ENCODE peak calls at places on chromosomes 11 and 22, in eight cellular contexts. B is substantia nigra; G is GM06990; D is CD4-positive, alpha-beta T cell; L is activated naive CD8-positive, alpha-beta T cell treated with anti-CD3 and anti-CD28 coated beads, Interleukin-2, amount 10 ng/mL, durations not matched to agents 7 days and 5 days; I is activated T-helper 1 cell treated with anti-CD3 and anti-CD28 coated beads, Interleukin-12 subunit alpha, Interleukin-12 subunit beta, Interleukin-2, Interleukin-4 antibody, amounts not matched to agents 30 ng/mL and 10 ng/mL and 1 ng/mL, durations not matched to agents 14 hours and 24 hours and 36 hours; M is hippocampal formation; U is mesenteric fat pad. P is an unnamed sample.

GRCh38 chr22:33969052-33969451 is 48.8 kb upstream of the LARGE1 start:
- DNase-seq in D (no peak), M (no peak), U (no peak), G (no peak), L (no peak), B (no peak), I (no peak), P (no peak)

GRCh38 chr11:47539681-47540039 is 13.3 kb downstream of the CELF1 start:
- DNase-seq in M (no peak), U (no peak), G (no peak), B (no peak), L (no peak), D (no peak), I (no peak), P (no peak)

GRCh38 chr11:57116654-57117053 is 65.1 kb upstream of the LRRC55 start:
- DNase-seq in B (no peak), M (no peak), I (no peak), D (no peak), U (no peak), L (peak), G (no peak), P (no peak)

GRCh38 chr11:77371646-77372045 is 70.2 kb upstream of the GDPD4 start:
- DNase-seq in L (no peak), D (no peak), B (no peak), M (no peak), I (no peak), U (no peak), G (no peak), P (no peak)

GRCh38 chr22:46143491-46144147 is 6.7 kb upstream of the PPARA start:
- DNase-seq in U (no peak), L (no peak), I (no peak), D (no peak), G (no peak), M (no peak), B (no peak), P (no peak)

GRCh38 chr11:69403556-69404215 is 77.8 kb upstream of the LINC01488 start:
- DNase-seq in I (no peak), M (no peak), U (no peak), L (no peak), B (no peak), D (no peak), G (no peak), P (no peak)

GRCh38 chr22:40434101-40434500 is 63.7 kb downstream of the SGSM3 start:
- DNase-seq in L (no peak), I (no peak), M (no peak), B (no peak), U (no peak), D (no peak), G (no peak), P (no peak)

GRCh38 chr11:14422814-14423182 is 63.8 kb upstream of the RRAS2 start:
- DNase-seq in M (no peak), D (no peak), G (no peak), B (no peak), I (no peak), L (no peak), U (no peak), P (no peak)

GRCh38 chr22:47586038-47586437 is 823.6 kb downstream of the TBC1D22A start:
- DNase-seq in G (no peak), D (no peak), B (no peak), U (no peak), I (no peak), M (no peak), L (no peak), P (no peak)

GRCh38 chr11:57321996-57322880 is 2.5 kb downstream of the TNKS1BP1 start:
- DNase-seq in I (no peak), D (no peak), G (no peak), L (no peak), U (no peak), M (peak), B (peak), P (peak)

GRCh38 chr22:30305906-30306628 is 16.8 kb upstream of the CASTOR1 start:
- DNase-seq in L (no peak), B (no peak), I (no peak), D (no peak), U (no peak), M (no peak), G (no peak), P (no peak)

GRCh38 chr11:67266424-67267187 is at the start of gene GRK2:
- DNase-seq in G (no peak), D (no peak), B (no peak), L (peak), U (no peak), I (no peak), M (no peak), P (peak)

GRCh38 chr11:81579339-81579738 is 1154.3 kb downstream of the FAM181B start:
- DNase-seq in B (no peak), D (no peak), I (no peak), U (no peak), M (no peak), G (no peak), L (no peak), P (no peak)

GRCh38 chr11:114440121-114440860 is 1.0 kb downstream of the REXO2 start:
- DNase-seq in M (peak), G (no peak), U (no peak), L (no peak), I (no peak), D (no peak), B (no peak), P (no peak)

GRCh38 chr22:29311468-29312217 is 3.9 kb downstream of the RASL10A start:
- DNase-seq in I (no peak), D (no peak), G (no peak), M (no peak), B (no peak), L (peak), U (peak), P (peak)

GRCh38 chr11:83007909-83008580 is 63.7 kb downstream of the RAB30 start:
- DNase-seq in B (peak), D (no peak), G (no peak), M (peak), L (no peak), U (no peak), I (no peak), P (no peak)

GRCh38 chr11:112504056-112504455 is 243.4 kb upstream of the PLET1 start:
- DNase-seq in M (no peak), D (no peak), B (no peak), I (no peak), L (no peak), G (no peak), U (no peak), P (no peak)

GRCh38 chr11:12701815-12702214 is 27.6 kb downstream of the TEAD1 start:
- DNase-seq in U (no peak), L (no peak), G (no peak), B (no peak), M (no peak), I (no peak), D (no peak), P (no peak)

GRCh38 chr11:22491826-22492225 is 133.8 kb downstream of the FANCF start:
- DNase-seq in I (no peak), B (no peak), U (no peak), D (no peak), M (peak), L (no peak), G (no peak), P (no peak)

GRCh38 chr11:73376803-73377629 is 817 bp downstream of the RELT start:
- DNase-seq in B (peak), L (peak), U (peak), M (peak), I (peak), G (peak), D (peak), P (peak)

GRCh38 chr11:119702261-119702591 is 26.8 kb downstream of the NECTIN1 start:
- DNase-seq in I (no peak), U (no peak), L (no peak), B (no peak), D (no peak), M (no peak), G (no peak), P (no peak)

GRCh38 chr22:43298062-43298801 is 44.9 kb downstream of the SCUBE1 start:
- DNase-seq in D (no peak), U (no peak), L (no peak), B (no peak), M (no peak), G (no peak), I (no peak), P (no peak)

GRCh38 chr11:75063732-75064314 is 32.9 kb downstream of the OR2AT4 start:
- DNase-seq in I (no peak), M (no peak), L (no peak), G (no peak), B (no peak), D (no peak), U (no peak), P (no peak)

GRCh38 chr11:79400717-79401330 is 40.0 kb downstream of the TENM4 start:
- DNase-seq in U (no peak), G (no peak), D (no peak), B (peak), M (peak), I (no peak), L (no peak), P (no peak)

GRCh38 chr11:13010737-13011342 is 1.7 kb downstream of the RASSF10 start:
- DNase-seq in M (no peak), G (no peak), D (no peak), L (peak), B (no peak), I (no peak), U (no peak), P (no peak)

GRCh38 chr11:72443016-72443415 is 8.7 kb upstream of the CLPB start:
- DNase-seq in B (no peak), I (no peak), U (no peak), L (no peak), G (no peak), D (no peak), M (no peak), P (no peak)

GRCh38 chr22:25006354-25006753 is 53.8 kb downstream of the KIAA1671 start:
- DNase-seq in M (no peak), G (no peak), L (no peak), D (no peak), U (no peak), B (no peak), I (no peak), P (no peak)

GRCh38 chr11:69040581-69041260 is 8.0 kb upstream of the TPCN2 start:
- DNase-seq in L (no peak), M (no peak), D (no peak), B (no peak), I (no peak), G (no peak), U (no peak), P (no peak)

GRCh38 chr11:97965849-97966646 is 1054.7 kb upstream of the CNTN5 start:
- DNase-seq in M (no peak), L (no peak), G (no peak), B (no peak), D (no peak), I (no peak), U (no peak), P (no peak)

P was measured in dorsolateral prefrontal cortex.